ENCODE peak calls at places on chromosomes 7 and 10, in six cellular contexts. X is H54, R is transverse colon, P is stomach, V is tibial nerve, T is spleen. J is an unnamed sample.

GRCh38 chr7:17769918-17770317 is 170.4 kb downstream of the SNX13 start:
- DNase-seq in P (peak), X (peak), V (peak), R (peak), T (peak), J (peak)

GRCh38 chr7:29146082-29146706 is at the start of gene CPVL:
- DNase-seq in R (peak), V (peak), T (peak), P (peak), X (no peak), J (peak)

GRCh38 chr7:114414151-114415053 is at the start of gene FOXP2:
- DNase-seq in T (no peak), X (no peak), P (no peak), R (no peak), V (no peak), J (no peak)

GRCh38 chr10:34526758-34527730 is 288.1 kb downstream of the PARD3 start:
- DNase-seq in T (no peak), P (no peak), R (no peak), X (no peak), V (no peak), J (peak)

GRCh38 chr7:135428011-135428410 is 81.9 kb downstream of the CNOT4 start:
- DNase-seq in P (no peak), R (no peak), X (no peak), V (no peak), T (no peak), J (no peak)

GRCh38 chr7:38542156-38542555 is 89.0 kb downstream of the AMPH start:
- DNase-seq in X (no peak), V (no peak), P (no peak), T (no peak), R (no peak), J (no peak)

GRCh38 chr7:240887-241421 is 48.6 kb downstream of the FAM20C start:
- DNase-seq in V (no peak), T (no peak), P (no peak), R (no peak), X (peak), J (no peak)

GRCh38 chr7:18468794-18469193 is 26.8 kb upstream of the HDAC9 start:
- DNase-seq in T (no peak), R (no peak), X (no peak), V (no peak), P (no peak), J (no peak)

GRCh38 chr7:45601094-45601493 is 26.9 kb downstream of the ADCY1 start:
- DNase-seq in T (no peak), P (peak), V (no peak), R (no peak), X (no peak), J (no peak)

GRCh38 chr10:5806745-5807144 is 6.5 kb downstream of the GDI2 start:
- DNase-seq in P (no peak), T (no peak), R (no peak), V (no peak), X (no peak), J (no peak)

GRCh38 chr7:105426606-105427146 is 38.0 kb upstream of the SRPK2 start:
- DNase-seq in R (no peak), V (no peak), P (no peak), X (no peak), T (no peak), J (no peak)

GRCh38 chr10:63066606-63067005 is 66.5 kb upstream of the NRBF2 start:
- DNase-seq in P (no peak), X (no peak), R (no peak), T (no peak), V (no peak), J (no peak)

DNA sequence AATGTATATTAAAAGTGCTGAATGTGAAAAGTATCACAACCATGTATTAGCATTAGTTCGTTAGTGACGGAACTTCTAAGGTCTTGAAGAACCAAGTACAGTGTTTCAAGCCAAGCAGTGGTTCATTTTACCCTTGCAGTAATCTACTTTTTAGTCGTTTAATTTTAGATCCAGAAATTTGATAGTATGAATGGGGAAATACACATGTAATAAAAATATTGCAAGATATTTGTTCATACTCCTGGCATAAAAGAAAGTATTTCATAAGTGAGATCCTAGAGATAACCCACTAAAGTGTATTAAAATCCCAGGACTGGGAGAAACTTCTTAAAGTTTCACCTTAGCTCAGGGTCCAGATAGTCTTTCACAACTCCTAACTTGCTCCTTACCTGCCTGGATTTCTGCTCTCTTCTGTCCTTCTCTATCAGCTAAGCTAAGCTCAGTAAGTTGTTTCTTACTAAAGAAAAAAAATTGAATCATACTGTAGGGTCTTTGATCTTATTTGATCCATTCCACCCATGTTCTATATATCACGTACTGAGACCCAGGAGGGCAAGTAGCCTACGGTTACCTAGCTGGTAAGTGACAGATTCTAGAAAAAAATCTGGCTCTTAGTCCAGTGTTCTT is 1.5 kb downstream of the BCAP29 start:
- DNase-seq in R (no peak), T (no peak), V (no peak), X (no peak), P (no peak), J (no peak)
- TF ChIP-seq POLR2A in R (no peak), T (no peak), V (no peak), X (no peak), P (no peak), J (no peak)

GRCh38 chr7:25982684-25983083 is 169.3 kb upstream of the NFE2L3 start:
- DNase-seq in P (no peak), X (no peak), V (no peak), R (no peak), T (no peak), J (no peak)
- TF ChIP-seq POLR2A in P (no peak), X (no peak), V (no peak), R (no peak), T (no peak), J (no peak)

GRCh38 chr10:49186613-49187012 is 1.6 kb downstream of the TMEM273 start:
- DNase-seq in V (no peak), X (no peak), R (no peak), P (no peak), T (no peak), J (no peak)

GRCh38 chr10:49189422-49189821 is 1.2 kb upstream of the TMEM273 start:
- DNase-seq in T (peak), P (no peak), R (no peak), V (no peak), X (no peak), J (no peak)

GRCh38 chr10:49185213-49185612 is 3.0 kb downstream of the TMEM273 start:
- DNase-seq in X (no peak), R (no peak), P (no peak), V (no peak), T (no peak), J (no peak)

GRCh38 chr10:49187044-49187484 is 1.1 kb downstream of the TMEM273 start:
- DNase-seq in R (no peak), T (peak), V (no peak), X (no peak), P (peak), J (no peak)

GRCh38 chr10:49187950-49188761 is at the start of gene TMEM273:
- DNase-seq in X (no peak), T (peak), P (peak), R (peak), V (peak), J (peak)
- TF ChIP-seq POLR2A in X (no peak), T (no peak), P (no peak), R (peak), V (peak), J (no peak)

GRCh38 chr7:39810710-39811109 is 139.3 kb upstream of the CDK13 start:
- DNase-seq in X (no peak), V (no peak), R (no peak), P (no peak), T (no peak), J (no peak)
- TF ChIP-seq POLR2A in X (no peak), V (no peak), R (no peak), P (no peak), T (no peak), J (no peak)

GRCh38 chr10:13102002-13102794 is 2.2 kb downstream of the OPTN start:
- DNase-seq in T (no peak), P (no peak), R (no peak), X (no peak), V (no peak), J (peak)
- TF ChIP-seq POLR2A in T (no peak), P (no peak), R (no peak), X (no peak), V (no peak), J (no peak)

DNA sequence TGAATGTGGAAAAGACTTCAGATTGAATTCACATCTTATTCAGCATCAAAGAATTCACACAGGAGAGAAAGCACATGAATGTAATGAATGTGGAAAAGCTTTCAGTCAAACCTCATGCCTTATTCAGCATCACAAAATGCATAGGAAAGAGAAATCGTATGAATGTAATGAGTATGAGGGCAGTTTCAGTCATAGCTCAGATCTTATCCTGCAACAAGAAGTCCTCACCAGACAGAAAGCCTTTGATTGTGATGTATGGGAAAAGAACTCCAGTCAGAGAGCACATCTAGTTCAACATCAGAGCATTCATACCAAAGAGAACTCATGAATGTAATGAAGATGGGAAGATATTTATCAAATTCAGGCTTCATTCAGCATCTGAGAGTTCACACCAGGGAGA is 14.8 kb downstream of the ZNF655 start:
- DNase-seq in X (no peak), V (no peak), T (no peak), R (no peak), P (no peak), J (no peak)
- TF ChIP-seq POLR2A in X (no peak), V (no peak), T (no peak), R (no peak), P (no peak), J (no peak)

GRCh38 chr7:150514748-150515222 is at the start of gene GIMAP7:
- DNase-seq in V (no peak), P (no peak), T (no peak), R (peak), X (no peak), J (no peak)

GRCh38 chr7:150516956-150517355 is 2.3 kb downstream of the GIMAP7 start:
- DNase-seq in R (no peak), P (no peak), X (no peak), V (no peak), T (no peak), J (no peak)

GRCh38 chr7:150515248-150515647 is 576 bp downstream of the GIMAP7 start:
- DNase-seq in T (no peak), P (no peak), V (no peak), R (no peak), X (no peak), J (no peak)

GRCh38 chr7:150513758-150514157 is 914 bp upstream of the GIMAP7 start:
- DNase-seq in X (no peak), R (no peak), P (no peak), T (peak), V (no peak), J (no peak)

GRCh38 chr7:150515752-150516151 is 1.1 kb downstream of the GIMAP7 start:
- DNase-seq in P (no peak), R (no peak), X (no peak), V (no peak), T (no peak), J (no peak)
- TF ChIP-seq POLR2A in P (no peak), R (no peak), X (no peak), V (no peak), T (no peak), J (no peak)

GRCh38 chr10:32956365-32957197 is 1.4 kb downstream of the ITGB1 start:
- DNase-seq in T (peak), V (no peak), X (no peak), R (no peak), P (no peak), J (no peak)
- TF ChIP-seq POLR2A in T (no peak), V (no peak), X (no peak), R (no peak), P (no peak), J (no peak)

DNA sequence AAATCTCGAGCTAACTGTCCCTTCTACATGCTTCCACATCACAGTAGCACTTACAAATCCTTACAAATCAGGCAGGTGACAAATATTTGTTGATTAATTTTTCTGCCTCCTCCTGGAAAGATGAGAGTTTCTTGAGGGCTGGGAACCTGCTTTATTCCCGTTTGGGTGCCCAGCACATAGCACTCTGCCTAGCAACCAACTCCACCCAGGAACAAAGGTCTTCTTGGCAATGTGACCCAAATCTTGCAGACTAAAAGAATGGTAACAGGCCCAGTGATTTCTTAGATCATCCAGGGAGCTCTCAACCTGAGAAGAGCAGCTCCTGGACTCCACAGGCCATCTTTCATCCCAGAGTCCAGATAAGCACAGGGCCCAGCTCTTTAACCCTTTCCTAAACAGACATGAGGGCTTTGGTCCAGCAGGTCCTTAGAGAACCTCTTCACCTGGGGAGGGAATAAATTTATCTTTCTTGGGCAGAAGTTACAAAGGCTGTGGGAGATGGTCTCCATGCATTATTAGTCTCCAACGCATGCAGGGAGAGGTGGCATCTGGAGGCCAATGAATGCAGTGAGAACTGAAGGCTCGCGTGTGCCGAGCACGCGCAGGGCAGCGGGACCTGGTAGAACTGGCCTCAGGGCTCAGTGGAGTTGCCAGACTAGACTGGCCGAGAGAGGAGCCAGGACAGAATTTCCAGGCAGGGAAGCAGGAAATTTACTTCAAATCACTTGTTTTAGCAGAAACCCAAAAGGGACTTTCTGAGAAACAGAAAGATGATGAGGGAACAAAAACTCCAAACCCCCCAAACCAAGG is 310.8 kb upstream of the IMMP2L start:
- DNase-seq in P (no peak), V (no peak), X (no peak), T (no peak), R (no peak), J (no peak)
- TF ChIP-seq POLR2A in P (no peak), V (no peak), X (no peak), T (no peak), R (no peak), J (no peak)

GRCh38 chr10:68633816-68634466 is 73.8 kb downstream of the TET1 start:
- DNase-seq in X (no peak), T (no peak), V (no peak), P (no peak), R (no peak), J (no peak)
- TF ChIP-seq POLR2A in X (no peak), T (no peak), V (no peak), P (no peak), R (no peak), J (no peak)

J was measured in adrenal gland.